ENCODE peak calls at places on chromosomes 6 and 20, in six cellular contexts. D, Z, N, K, E and Q are unnamed samples.

GRCh38 chr20:61930776-61931475 is 134.8 kb downstream of the TAF4 start:
- DNase-seq in D (peak; percentile 35), Z (peak; percentile 6), N (no peak), K (no peak), E (peak; percentile 7), Q (peak; percentile 92)

GRCh38 chr6:111952326-111952725 is 79.1 kb upstream of the FYN start:
- DNase-seq in D (no peak), Z (no peak), N (no peak), K (no peak), E (no peak), Q (no peak)

GRCh38 chr6:79257381-79258205 is 23.1 kb upstream of the HMGN3 start:
- DNase-seq in D (peak; percentile 41), Z (no peak), N (no peak), K (no peak), E (no peak), Q (no peak)

GRCh38 chr20:34283844-34284243 is 19.3 kb downstream of the AHCY start:
- DNase-seq in D (no peak), Z (no peak), N (no peak), K (no peak), E (no peak), Q (no peak)

GRCh38 chr6:1313755-1314503 is 2.0 kb downstream of the FOXQ1 start:
- DNase-seq in D (no peak), Z (no peak), N (no peak), K (peak; percentile 75), E (no peak), Q (no peak)

GRCh38 chr6:33566182-33567084 is 13.6 kb downstream of the BAK1 start:
- DNase-seq in D (no peak), Z (no peak), N (no peak), K (no peak), E (no peak), Q (no peak)

GRCh38 chr6:51972659-51973058 is 114.8 kb downstream of the PKHD1 start:
- DNase-seq in D (no peak), Z (no peak), N (no peak), K (no peak), E (no peak), Q (no peak)

GRCh38 chr6:105902401-105903031 is 183.6 kb upstream of the PRDM1 start:
- DNase-seq in D (no peak), Z (no peak), N (no peak), K (no peak), E (no peak), Q (no peak)

GRCh38 chr20:51426879-51427624 is 115.5 kb downstream of the NFATC2 start:
- DNase-seq in D (no peak), Z (no peak), N (no peak), K (no peak), E (no peak), Q (no peak)

GRCh38 chr6:87925373-87926060 is 122.1 kb upstream of the SPACA1 start:
- DNase-seq in D (no peak), Z (peak; percentile 45), N (peak; percentile 85), K (no peak), E (no peak), Q (no peak)

GRCh38 chr6:76264466-76264865 is 192.0 kb upstream of the IMPG1 start:
- DNase-seq in D (no peak), Z (no peak), N (no peak), K (no peak), E (no peak), Q (no peak)

GRCh38 chr6:1039746-1040145 is 272.2 kb upstream of the FOXQ1 start:
- DNase-seq in D (no peak), Z (no peak), N (no peak), K (no peak), E (no peak), Q (no peak)

GRCh38 chr6:11218827-11219826 is 13.3 kb downstream of the NEDD9 start:
- DNase-seq in D (peak; percentile 75), Z (peak; percentile 37), N (no peak), K (peak; percentile 40), E (peak; percentile 59), Q (no peak)

GRCh38 chr20:37202267-37202943 is 23.1 kb upstream of the MROH8 start:
- DNase-seq in D (no peak), Z (no peak), N (no peak), K (peak; percentile 51), E (no peak), Q (no peak)

GRCh38 chr6:501891-502601 is 110.5 kb downstream of the IRF4 start:
- DNase-seq in D (no peak), Z (no peak), N (peak; percentile 65), K (no peak), E (no peak), Q (no peak)

GRCh38 chr20:49287555-49288249 is 9.8 kb upstream of the ZNFX1 start:
- DNase-seq in D (no peak), Z (no peak), N (no peak), K (no peak), E (no peak), Q (no peak)
- H3K4me3 ChIP-seq in D (no peak overlapping the region), Z (no peak overlapping the region), N (no peak overlapping the region), K (no peak overlapping the region), E (no peak overlapping the region), Q (no peak overlapping the region)

GRCh38 chr6:158999669-159000403 is at the start of gene RSPH3:
- DNase-seq in D (peak; percentile 95), Z (peak; percentile 95), N (peak; percentile 91), K (peak; percentile 98), E (peak; percentile 93), Q (peak; percentile 80)
- H3K4me3 ChIP-seq in D (peak within 1 kb of the TSS; percentile 45), Z (peak within 1 kb of the TSS; percentile 74), N (peak within 1 kb of the TSS; percentile 71), K (peak within 1 kb of the TSS; percentile 70), E (peak within 1 kb of the TSS; percentile 88), Q (peak within 1 kb of the TSS; percentile 73)

DNA sequence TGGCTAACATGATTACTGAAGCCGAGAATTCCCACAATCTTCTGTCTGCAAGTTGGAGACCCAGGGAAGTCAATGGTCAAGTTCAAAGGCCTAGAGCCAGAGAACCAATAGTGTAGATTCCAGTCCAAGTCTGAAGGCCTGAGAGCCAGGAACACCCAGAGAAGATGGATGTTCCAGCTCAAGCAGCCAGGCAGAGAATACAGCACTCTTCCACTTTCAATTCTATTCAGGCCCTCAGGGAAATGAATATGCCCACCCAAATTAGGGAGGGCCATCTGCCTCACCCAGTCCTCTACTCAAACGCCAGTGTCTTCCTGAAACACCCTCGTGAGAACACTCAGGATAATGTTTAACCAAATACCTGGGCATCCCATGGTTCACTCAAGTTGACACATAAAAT is 123.5 kb downstream of the THBS2 start:
- DNase-seq in D (no peak), Z (no peak), N (no peak), K (no peak), E (no peak), Q (no peak)
- H3K4me3 ChIP-seq in D (no peak overlapping the region), Z (no peak overlapping the region), N (no peak overlapping the region), K (no peak overlapping the region), E (no peak overlapping the region), Q (no peak overlapping the region)

GRCh38 chr6:16735014-16735413 is 26.2 kb downstream of the ATXN1 start:
- DNase-seq in D (no peak), Z (no peak), N (no peak), K (no peak), E (no peak), Q (no peak)

GRCh38 chr6:16736856-16737255 is 24.4 kb downstream of the ATXN1 start:
- DNase-seq in D (no peak), Z (no peak), N (no peak), K (no peak), E (no peak), Q (no peak)

GRCh38 chr6:16739329-16739801 is 21.9 kb downstream of the ATXN1 start:
- DNase-seq in D (no peak), Z (peak; percentile 49), N (no peak), K (no peak), E (no peak), Q (no peak)

GRCh38 chr6:16737389-16737788 is 23.9 kb downstream of the ATXN1 start:
- DNase-seq in D (no peak), Z (no peak), N (no peak), K (no peak), E (no peak), Q (no peak)

GRCh38 chr6:16737926-16738325 is 23.3 kb downstream of the ATXN1 start:
- DNase-seq in D (no peak), Z (no peak), N (no peak), K (no peak), E (no peak), Q (no peak)
- H3K4me3 ChIP-seq in D (no peak overlapping the region), Z (no peak overlapping the region), N (no peak overlapping the region), K (no peak overlapping the region), E (peak overlapping the region; percentile 26), Q (no peak overlapping the region)

GRCh38 chr6:166588691-166589333 is 2.3 kb upstream of the RAMACL start:
- DNase-seq in D (no peak), Z (no peak), N (peak; percentile 35), K (no peak), E (no peak), Q (no peak)
- H3K4me3 ChIP-seq in D (no peak overlapping the region), Z (no peak overlapping the region), N (no peak overlapping the region), K (no peak overlapping the region), E (no peak overlapping the region), Q (no peak overlapping the region)

GRCh38 chr20:58587467-58587866 is 63.6 kb upstream of the STX16 start:
- DNase-seq in D (peak; percentile 13), Z (no peak), N (no peak), K (no peak), E (no peak), Q (no peak)

GRCh38 chr20:58596244-58597010 is 54.7 kb upstream of the STX16 start:
- DNase-seq in D (no peak), Z (no peak), N (no peak), K (no peak), E (no peak), Q (no peak)

GRCh38 chr20:58595167-58595566 is 55.9 kb upstream of the STX16 start:
- DNase-seq in D (no peak), Z (no peak), N (no peak), K (no peak), E (no peak), Q (no peak)

GRCh38 chr20:58593880-58594473 is 57.1 kb upstream of the STX16 start:
- DNase-seq in D (no peak), Z (no peak), N (no peak), K (no peak), E (no peak), Q (no peak)

GRCh38 chr20:58592076-58592695 is 58.9 kb upstream of the STX16 start:
- DNase-seq in D (peak; percentile 7), Z (no peak), N (no peak), K (no peak), E (no peak), Q (no peak)
- H3K4me3 ChIP-seq in D (no peak overlapping the region), Z (no peak overlapping the region), N (no peak overlapping the region), K (no peak overlapping the region), E (no peak overlapping the region), Q (no peak overlapping the region)

GRCh38 chr20:50346372-50347347 is 156.0 kb downstream of the CEBPB start:
- DNase-seq in D (peak; percentile 94), Z (peak; percentile 88), N (peak; percentile 34), K (peak; percentile 80), E (peak; percentile 92), Q (peak; percentile 67)
- H3K4me3 ChIP-seq in D (no peak overlapping the region), Z (no peak overlapping the region), N (no peak overlapping the region), K (no peak overlapping the region), E (peak overlapping the region; percentile 43), Q (no peak overlapping the region)

GRCh38 chr6:31144296-31144969 is 5.6 kb upstream of the PSORS1C2 start:
- DNase-seq in D (no peak), Z (no peak), N (no peak), K (no peak), E (no peak), Q (no peak)
- H3K4me3 ChIP-seq in D (no peak overlapping the region), Z (no peak overlapping the region), N (peak overlapping the region; percentile 19), K (no peak overlapping the region), E (no peak overlapping the region), Q (no peak overlapping the region)